ENCODE peak calls at places on chromosome 1, in eight cellular contexts. W is hypothalamus, S is stomach, R is GM23248, L is thoracic aorta, I is uterus, X is NCI-H345, F is mesothelial cell of epicardium. Z is an unnamed sample.

GRCh38 chr1:229440821-229441537 is 7.1 kb upstream of the ACTA1 start:
- DNase-seq in W (no peak), L (no peak), S (no peak), I (no peak), F (no peak), X (no peak), R (peak; percentile 64), Z (no peak)

GRCh38 chr1:194289569-194290266 is 1103.3 kb upstream of the B3GALT2 start:
- DNase-seq in I (no peak), W (no peak), S (no peak), F (no peak), X (no peak), L (no peak), R (no peak), Z (peak; percentile 73)

GRCh38 chr1:188343914-188344313 is 1515.2 kb downstream of the PLA2G4A start:
- DNase-seq in L (no peak), X (no peak), R (no peak), S (no peak), I (no peak), W (no peak), F (no peak), Z (no peak)

GRCh38 chr1:31625561-31626272 is 8.2 kb downstream of the HCRTR1 start:
- DNase-seq in I (no peak), L (no peak), R (peak; percentile 88), S (no peak), F (no peak), X (no peak), W (no peak), Z (peak; percentile 40)

GRCh38 chr1:10387611-10388386 is 11.1 kb upstream of the PGD start:
- DNase-seq in L (no peak), I (no peak), F (no peak), R (peak; percentile 67), X (no peak), S (no peak), W (no peak), Z (no peak)

GRCh38 chr1:22978299-22978698 is 5.6 kb upstream of the LACTBL1 start:
- DNase-seq in S (no peak), X (no peak), F (no peak), I (no peak), L (no peak), R (peak; percentile 37), W (no peak), Z (no peak)

GRCh38 chr1:14549897-14550635 is 48.4 kb upstream of the KAZN start:
- DNase-seq in L (no peak), W (no peak), S (no peak), R (no peak), I (no peak), X (peak; percentile 42), F (no peak), Z (no peak)

GRCh38 chr1:210597555-210598134 is 268.9 kb downstream of the HHAT start:
- DNase-seq in I (no peak), W (peak; percentile 33), L (no peak), S (no peak), X (no peak), F (no peak), R (peak; percentile 94), Z (no peak)

GRCh38 chr1:199182151-199182843 is 543.5 kb downstream of the PTPRC start:
- DNase-seq in F (no peak), R (no peak), S (no peak), L (no peak), W (no peak), X (no peak), I (no peak), Z (no peak)

GRCh38 chr1:179337942-179338560 is 27.7 kb upstream of the AXDND1 start:
- DNase-seq in S (no peak), I (no peak), F (no peak), W (no peak), X (no peak), R (no peak), L (no peak), Z (no peak)

GRCh38 chr1:156251527-156251926 is 3.7 kb upstream of the PAQR6 start:
- DNase-seq in R (no peak), I (no peak), L (no peak), F (no peak), S (no peak), X (no peak), W (peak; percentile 30), Z (no peak)

GRCh38 chr1:112298558-112298957 is 97.5 kb upstream of the CTTNBP2NL start:
- DNase-seq in F (peak; percentile 63), I (no peak), S (peak; percentile 29), X (peak; percentile 46), W (no peak), L (no peak), R (peak; percentile 68), Z (no peak)

GRCh38 chr1:121417289-121417955 is 232.6 kb downstream of the SRGAP2C start:
- DNase-seq in S (no peak), F (no peak), W (no peak), R (no peak), X (no peak), I (no peak), L (no peak), Z (no peak)

GRCh38 chr1:107689157-107689556 is 275.8 kb downstream of the VAV3 start:
- DNase-seq in W (no peak), S (peak; percentile 43), I (peak; percentile 31), R (peak; percentile 12), F (no peak), X (no peak), L (no peak), Z (no peak)

GRCh38 chr1:107662976-107663375 is 302.0 kb downstream of the VAV3 start:
- DNase-seq in R (peak; percentile 18), X (no peak), S (no peak), F (no peak), W (no peak), I (no peak), L (no peak), Z (no peak)

GRCh38 chr1:28129150-28129549 is 40.7 kb upstream of the EYA3 start:
- DNase-seq in W (no peak), I (no peak), F (no peak), S (no peak), L (no peak), X (no peak), R (peak; percentile 90), Z (no peak)

GRCh38 chr1:17984510-17985085 is 123.0 kb upstream of the IGSF21 start:
- DNase-seq in R (peak; percentile 19), F (no peak), X (peak; percentile 10), S (peak; percentile 31), W (no peak), I (no peak), L (no peak), Z (peak; percentile 27)

GRCh38 chr1:229142496-229142895 is 128.4 kb upstream of the RAB4A start:
- DNase-seq in R (no peak), L (no peak), X (no peak), S (no peak), F (no peak), W (no peak), I (no peak), Z (no peak)

GRCh38 chr1:62573675-62574074 is 23.6 kb upstream of the ANGPTL3 start:
- DNase-seq in X (no peak), W (no peak), I (no peak), F (no peak), S (no peak), L (no peak), R (no peak), Z (no peak)

GRCh38 chr1:177256153-177256814 is 85.5 kb downstream of the BRINP2 start:
- DNase-seq in S (peak; percentile 75), X (no peak), I (peak; percentile 33), R (peak; percentile 89), L (no peak), F (peak; percentile 56), W (peak; percentile 28), Z (peak; percentile 65)

GRCh38 chr1:78840447-78841251 is 165.9 kb downstream of the ADGRL4 start:
- DNase-seq in I (no peak), F (no peak), W (no peak), R (peak; percentile 78), S (no peak), L (no peak), X (peak; percentile 81), Z (no peak)

GRCh38 chr1:9822897-9823692 is 670 bp downstream of the CLSTN1 start:
- DNase-seq in I (peak; percentile 54), W (no peak), L (no peak), F (no peak), X (no peak), S (no peak), R (peak; percentile 60), Z (peak; percentile 61)

GRCh38 chr1:231957361-231957760 is 330.8 kb downstream of the DISC1 start:
- DNase-seq in I (no peak), S (no peak), W (no peak), X (no peak), F (no peak), L (no peak), R (no peak), Z (no peak)

GRCh38 chr1:222283147-222283768 is 264.6 kb downstream of the HHIPL2 start:
- DNase-seq in F (no peak), I (no peak), W (no peak), L (no peak), S (no peak), X (no peak), R (peak; percentile 73), Z (no peak)

GRCh38 chr1:33641099-33641830 is 168.8 kb downstream of the ZSCAN20 start:
- DNase-seq in W (no peak), I (no peak), S (no peak), L (no peak), R (peak; percentile 81), X (peak; percentile 40), F (no peak), Z (no peak)

GRCh38 chr1:173255214-173255813 is 48.2 kb upstream of the TNFSF4 start:
- DNase-seq in S (no peak), L (no peak), W (no peak), R (peak; percentile 58), I (no peak), X (no peak), F (no peak), Z (no peak)

GRCh38 chr1:231693361-231694080 is 66.9 kb downstream of the DISC1 start:
- DNase-seq in L (no peak), R (no peak), I (no peak), S (no peak), F (no peak), X (peak; percentile 54), W (no peak), Z (no peak)